ENCODE peak calls at places on chromosome 5, in four cellular contexts. G, C, K and W are unnamed samples. For H3K4me1, the result is how much of the 10 kb centered on the place peaks cover.

GRCh38 chr5:149063017-149063687 is at the start of gene SH3TC2:
- DNase-seq in K (peak), G (no peak), C (peak), W (peak)

GRCh38 chr5:151700816-151701215 is 14.1 kb upstream of the SPARC start:
- DNase-seq in K (no peak), C (no peak), G (no peak), W (no peak)

GRCh38 chr5:134873494-134873893 is 677 bp upstream of the TXNDC15 start:
- DNase-seq in C (peak), K (no peak), G (no peak), W (no peak)

GRCh38 chr5:88384901-88385300 is 116.3 kb upstream of the TMEM161B start:
- DNase-seq in C (no peak), G (no peak), K (no peak), W (no peak)

GRCh38 chr5:181044662-181045305 is 4.7 kb downstream of the BTNL9 start:
- DNase-seq in G (no peak), K (no peak), C (no peak), W (no peak)

GRCh38 chr5:124263680-124264491 is 482.6 kb downstream of the ZNF608 start:
- DNase-seq in G (no peak), K (no peak), C (peak), W (no peak)

GRCh38 chr5:38719916-38720315 is 125.9 kb upstream of the OSMR start:
- DNase-seq in G (no peak), K (no peak), C (no peak), W (no peak)

GRCh38 chr5:79859588-79859987 is 131.5 kb downstream of the MTX3 start:
- DNase-seq in C (no peak), K (no peak), G (no peak), W (no peak)

GRCh38 chr5:2534251-2534650 is 217.2 kb downstream of the IRX2 start:
- DNase-seq in G (no peak), K (no peak), C (no peak), W (no peak)

GRCh38 chr5:134590992-134591659 is 41.5 kb downstream of the SAR1B start:
- DNase-seq in C (no peak), K (no peak), G (no peak), W (no peak)

GRCh38 chr5:35454011-35454525 is 163.6 kb upstream of the SPEF2 start:
- DNase-seq in G (no peak), K (no peak), C (no peak), W (no peak)

DNA sequence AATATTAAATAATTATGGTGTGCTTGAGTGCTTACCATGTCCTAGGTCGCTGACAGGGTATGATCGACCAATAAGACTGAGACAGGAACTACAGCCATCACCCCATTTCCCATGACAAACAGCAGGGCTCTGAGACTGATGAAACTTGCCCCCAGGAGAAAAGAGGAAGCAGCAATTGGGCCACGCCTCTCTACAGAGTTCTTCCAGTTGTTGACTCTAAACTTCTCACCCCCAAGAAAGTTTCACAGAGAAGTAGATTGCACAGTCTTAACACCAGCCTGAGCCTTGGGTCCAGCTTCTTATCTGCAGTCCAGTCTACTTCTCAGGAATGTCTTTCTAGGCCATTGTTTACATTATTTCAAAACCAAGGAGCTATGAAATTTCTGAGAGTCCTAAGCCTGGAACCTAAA is 182.2 kb upstream of the ANKRD55 start:
- DNase-seq in C (no peak), G (peak), K (peak), W (no peak)
- H3K27ac ChIP-seq in C (no peak), G (peak), K (peak), W (no peak)

GRCh38 chr5:138029944-138030343 is 2.9 kb downstream of the FAM13B start:
- DNase-seq in K (no peak), G (no peak), C (no peak), W (no peak)
- H3K4me1 ChIP-seq in K (half or more), G (under half), C (under half), W (under half)

GRCh38 chr5:160692272-160692671 is 159.7 kb downstream of the ATP10B start:
- DNase-seq in K (no peak), C (no peak), G (no peak), W (no peak)

GRCh38 chr5:160694896-160695295 is 157.1 kb downstream of the ATP10B start:
- DNase-seq in G (no peak), K (no peak), C (no peak), W (no peak)

GRCh38 chr5:160699301-160699700 is 152.7 kb downstream of the ATP10B start:
- DNase-seq in K (no peak), G (no peak), C (peak), W (no peak)

GRCh38 chr5:160697281-160697680 is 154.7 kb downstream of the ATP10B start:
- DNase-seq in G (no peak), C (no peak), K (no peak), W (no peak)

DNA sequence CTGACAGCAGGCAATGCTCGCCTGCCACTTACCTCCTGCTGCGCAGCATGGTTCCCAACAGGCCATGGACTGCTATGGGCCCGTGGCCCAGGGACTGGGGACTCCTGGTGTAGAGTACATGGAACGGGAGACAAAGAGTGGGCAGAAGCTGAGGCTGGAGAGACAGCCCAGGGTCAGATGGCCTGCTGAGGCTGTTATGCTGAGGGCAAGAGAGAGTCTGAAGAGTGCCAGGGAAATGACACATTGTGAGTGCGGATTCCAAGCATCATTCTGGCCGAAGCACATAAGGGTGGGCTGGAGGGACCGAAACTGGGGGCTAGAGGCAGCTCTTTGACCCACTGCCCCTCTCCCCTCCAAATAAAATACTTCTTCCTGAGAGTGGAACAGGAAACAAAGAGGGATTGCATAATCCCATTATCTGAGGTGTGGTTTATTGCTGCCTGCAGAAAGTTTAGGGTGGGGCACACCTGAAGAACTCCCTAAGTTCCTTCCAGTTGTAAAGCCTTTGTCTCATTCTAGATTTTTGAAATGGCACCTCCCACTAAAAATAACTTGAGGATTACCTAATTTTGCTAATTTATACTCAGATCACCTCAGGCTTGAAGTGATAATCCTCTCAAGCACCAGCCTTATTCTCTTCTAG is 158.1 kb downstream of the ATP10B start:
- DNase-seq in G (no peak), K (no peak), C (no peak), W (no peak)
- H3K27ac ChIP-seq in G (no peak), K (no peak), C (no peak), W (no peak)

GRCh38 chr5:74863726-74864125 is 2.5 kb downstream of the FAM169A start:
- DNase-seq in C (no peak), G (no peak), K (no peak), W (no peak)
- H3K4me1 ChIP-seq in C (under half), G (under half), K (under half), W (under half)

GRCh38 chr5:18985397-18985796 is 1002.6 kb downstream of the CDH18 start:
- DNase-seq in G (no peak), C (peak), K (no peak), W (no peak)
- H3K27ac ChIP-seq in G (no peak), C (peak), K (no peak), W (no peak)

GRCh38 chr5:115623632-115624031 is 2.2 kb downstream of the TMED7 start:
- DNase-seq in C (no peak), K (no peak), G (no peak), W (no peak)
- H3K4me1 ChIP-seq in C (under half), K (under half), G (under half), W (under half)

DNA sequence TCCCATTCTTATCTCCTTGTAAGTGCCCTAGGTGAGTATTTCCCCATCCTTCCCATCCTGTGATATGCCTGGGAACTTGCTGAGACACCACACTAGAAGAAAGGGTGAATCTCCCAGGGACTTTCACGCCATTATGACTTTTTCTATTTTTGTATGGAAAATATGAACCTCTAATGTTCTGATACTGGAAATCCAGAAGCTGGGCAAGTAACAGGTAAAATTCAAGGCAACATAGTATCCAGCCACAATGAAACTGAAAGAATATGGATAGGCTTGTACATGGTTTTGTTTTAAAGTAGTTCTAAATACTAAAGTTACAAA is 193.0 kb upstream of the NR3C1 start:
- DNase-seq in K (no peak), C (no peak), G (no peak), W (no peak)
- H3K27ac ChIP-seq in K (no peak), C (no peak), G (no peak), W (peak)

GRCh38 chr5:958701-959571 is 49.7 kb upstream of the NKD2 start:
- DNase-seq in G (peak), C (no peak), K (no peak), W (peak)

GRCh38 chr5:959581-960531 is 48.7 kb upstream of the NKD2 start:
- DNase-seq in G (peak), K (no peak), C (no peak), W (peak)

GRCh38 chr5:957730-958485 is 50.7 kb upstream of the NKD2 start:
- DNase-seq in G (peak), C (no peak), K (no peak), W (peak)

GRCh38 chr5:956178-956761 is 52.3 kb upstream of the NKD2 start:
- DNase-seq in K (no peak), G (peak), C (no peak), W (peak)

GRCh38 chr5:956941-957729 is 51.5 kb upstream of the NKD2 start:
- DNase-seq in K (no peak), G (peak), C (peak), W (peak)
- H3K4me1 ChIP-seq in K (under half), G (under half), C (under half), W (under half)